ENCODE peak calls at places on chromosomes 7 and 10, in seven cellular contexts. D is left ventricle myocardium superior; N is GF-D8; L is stimulated activated CD8-positive, alpha-beta memory T cell treated with anti-CD3 and anti-CD28 coated beads, Interleukin-4, amount 100 ng/mL, for 48 hours; E is iris pigment epithelial cell; P is NT2/D1; J is right cardiac atrium. K is an unnamed sample.

GRCh38 chr7:44122529-44122928 is 819 bp downstream of the POLD2 start:
- DNase-seq in D (no peak), N (no peak), L (no peak), E (no peak), P (no peak), J (no peak), K (no peak)

GRCh38 chr10:99906470-99906869 is 103.3 kb downstream of the DNMBP start:
- DNase-seq in D (no peak), N (no peak), L (no peak), E (peak; percentile 98), P (no peak), J (no peak), K (no peak)

GRCh38 chr7:123865517-123866117 is 20.6 kb downstream of the HYAL4 start:
- DNase-seq in D (no peak), N (no peak), L (peak; percentile 58), E (peak; percentile 75), P (peak; percentile 58), J (no peak), K (no peak)

GRCh38 chr10:45532501-45532900 is 140.1 kb downstream of the ZFAND4 start:
- DNase-seq in D (no peak), N (peak; percentile 49), L (no peak), E (peak; percentile 15), P (no peak), J (no peak), K (no peak)

GRCh38 chr10:10870523-10871241 is 147.0 kb upstream of the CELF2 start:
- DNase-seq in D (no peak), N (no peak), L (no peak), E (no peak), P (no peak), J (peak; percentile 50), K (no peak)

GRCh38 chr7:76060842-76061241 is 12.9 kb downstream of the MDH2 start:
- DNase-seq in D (peak; percentile 88), N (no peak), L (no peak), E (no peak), P (no peak), J (peak; percentile 94), K (peak; percentile 88)

GRCh38 chr10:131043039-131043691 is 268.4 kb downstream of the TCERG1L start:
- DNase-seq in D (no peak), N (no peak), L (no peak), E (no peak), P (no peak), J (no peak), K (no peak)

GRCh38 chr10:96625173-96625572 is 38.4 kb upstream of the TM9SF3 start:
- DNase-seq in D (no peak), N (no peak), L (no peak), E (no peak), P (no peak), J (no peak), K (no peak)

GRCh38 chr10:86141896-86142295 is 224.7 kb downstream of the GRID1 start:
- DNase-seq in D (no peak), N (no peak), L (no peak), E (no peak), P (no peak), J (no peak), K (no peak)

GRCh38 chr10:126431816-126432215 is 43.5 kb upstream of the ADAM12 start:
- DNase-seq in D (no peak), N (no peak), L (no peak), E (no peak), P (no peak), J (no peak), K (no peak)

GRCh38 chr7:28738384-28738783 is 219.7 kb downstream of the TRIL start:
- DNase-seq in D (no peak), N (no peak), L (no peak), E (no peak), P (no peak), J (peak; percentile 47), K (no peak)

GRCh38 chr10:29998142-29998808 is 61.1 kb downstream of the JCAD start:
- DNase-seq in D (peak; percentile 72), N (peak; percentile 40), L (peak; percentile 84), E (peak; percentile 86), P (peak; percentile 83), J (peak; percentile 88), K (peak; percentile 78)

GRCh38 chr7:127844707-127845331 is 186.4 kb downstream of the LRRC4 start:
- DNase-seq in D (peak; percentile 38), N (peak; percentile 23), L (no peak), E (peak; percentile 75), P (no peak), J (peak; percentile 79), K (no peak)

K was measured in Right ventricle myocardium inferior.